ENCODE peak calls at places on chromosome 12, in six cellular contexts. One of them, this sample, is unnamed.

GRCh38 chr12:50053583-50053982 is 3.8 kb upstream of the ASIC1 start:
- DNase-seq in neural progenitor cell: no peak
- DNase-seq in bronchial epithelial cell: no peak
- DNase-seq in right lobe of liver: no peak
- DNase-seq in HCT116: no peak
- DNase-seq in cardiac fibroblast: no peak
- DNase-seq in this sample: no peak

GRCh38 chr12:2256915-2257314 is 204.1 kb downstream of the CACNA1C start:
- DNase-seq in bronchial epithelial cell: no peak
- DNase-seq in right lobe of liver: no peak
- DNase-seq in cardiac fibroblast: peak
- DNase-seq in HCT116: no peak
- DNase-seq in neural progenitor cell: no peak
- DNase-seq in this sample: no peak

GRCh38 chr12:102990419-102990818 is 32.9 kb downstream of the ASCL1 start:
- DNase-seq in right lobe of liver: peak
- DNase-seq in bronchial epithelial cell: no peak
- DNase-seq in HCT116: no peak
- DNase-seq in cardiac fibroblast: no peak
- DNase-seq in neural progenitor cell: peak
- DNase-seq in this sample: no peak

GRCh38 chr12:58487280-58488141 is 432.8 kb downstream of the LRIG3 start:
- DNase-seq in neural progenitor cell: no peak
- DNase-seq in bronchial epithelial cell: no peak
- DNase-seq in HCT116: no peak
- DNase-seq in cardiac fibroblast: peak
- DNase-seq in right lobe of liver: no peak
- DNase-seq in this sample: no peak

GRCh38 chr12:104966677-104967076 is 8.6 kb upstream of the SLC41A2 start:
- DNase-seq in bronchial epithelial cell: no peak
- DNase-seq in right lobe of liver: no peak
- DNase-seq in cardiac fibroblast: no peak
- DNase-seq in HCT116: no peak
- DNase-seq in neural progenitor cell: no peak
- DNase-seq in this sample: no peak

GRCh38 chr12:21940972-21941521 is at the start of gene ABCC9:
- DNase-seq in right lobe of liver: peak
- DNase-seq in cardiac fibroblast: peak
- DNase-seq in bronchial epithelial cell: peak
- DNase-seq in HCT116: no peak
- DNase-seq in neural progenitor cell: peak
- DNase-seq in this sample: no peak

GRCh38 chr12:124610629-124611558 is 43.5 kb upstream of the NCOR2 start:
- DNase-seq in neural progenitor cell: no peak
- DNase-seq in right lobe of liver: no peak
- DNase-seq in HCT116: no peak
- DNase-seq in bronchial epithelial cell: no peak
- DNase-seq in cardiac fibroblast: no peak
- DNase-seq in this sample: no peak

GRCh38 chr12:56616244-56616643 is 13.9 kb downstream of the BAZ2A start:
- DNase-seq in HCT116: no peak
- DNase-seq in bronchial epithelial cell: no peak
- DNase-seq in right lobe of liver: no peak
- DNase-seq in cardiac fibroblast: no peak
- DNase-seq in neural progenitor cell: no peak
- DNase-seq in this sample: no peak

GRCh38 chr12:5521456-5522325 is 89.8 kb downstream of the NTF3 start:
- DNase-seq in cardiac fibroblast: no peak
- DNase-seq in neural progenitor cell: no peak
- DNase-seq in HCT116: no peak
- DNase-seq in right lobe of liver: no peak
- DNase-seq in bronchial epithelial cell: no peak
- DNase-seq in this sample: no peak

GRCh38 chr12:132689227-132689626 is 1.8 kb downstream of the PXMP2 start:
- DNase-seq in cardiac fibroblast: no peak
- DNase-seq in bronchial epithelial cell: no peak
- DNase-seq in HCT116: no peak
- DNase-seq in right lobe of liver: peak
- DNase-seq in neural progenitor cell: no peak
- DNase-seq in this sample: no peak

GRCh38 chr12:28023156-28023887 is 50.8 kb upstream of the PTHLH start:
- DNase-seq in bronchial epithelial cell: peak
- DNase-seq in HCT116: peak
- DNase-seq in cardiac fibroblast: peak
- DNase-seq in neural progenitor cell: no peak
- DNase-seq in right lobe of liver: no peak
- DNase-seq in this sample: no peak

GRCh38 chr12:51077930-51078329 is 5.5 kb downstream of the CSRNP2 start:
- DNase-seq in right lobe of liver: no peak
- DNase-seq in bronchial epithelial cell: no peak
- DNase-seq in cardiac fibroblast: peak
- DNase-seq in neural progenitor cell: no peak
- DNase-seq in HCT116: no peak
- DNase-seq in this sample: no peak

GRCh38 chr12:4270016-4270669 is 3.4 kb upstream of the CCND2 start:
- DNase-seq in bronchial epithelial cell: peak
- DNase-seq in cardiac fibroblast: no peak
- DNase-seq in right lobe of liver: no peak
- DNase-seq in neural progenitor cell: peak
- DNase-seq in HCT116: no peak
- DNase-seq in this sample: no peak

GRCh38 chr12:40033260-40033649 is 72.6 kb downstream of the SLC2A13 start:
- DNase-seq in bronchial epithelial cell: no peak
- DNase-seq in cardiac fibroblast: no peak
- DNase-seq in HCT116: no peak
- DNase-seq in neural progenitor cell: peak
- DNase-seq in right lobe of liver: no peak
- DNase-seq in this sample: no peak

GRCh38 chr12:16076553-16076952 is 165.4 kb downstream of the DERA start:
- DNase-seq in cardiac fibroblast: peak
- DNase-seq in bronchial epithelial cell: peak
- DNase-seq in neural progenitor cell: peak
- DNase-seq in right lobe of liver: no peak
- DNase-seq in HCT116: peak
- DNase-seq in this sample: peak

GRCh38 chr12:106715582-106715981 is 58.9 kb upstream of the RIC8B start:
- DNase-seq in neural progenitor cell: no peak
- DNase-seq in HCT116: no peak
- DNase-seq in right lobe of liver: no peak
- DNase-seq in cardiac fibroblast: no peak
- DNase-seq in bronchial epithelial cell: peak
- DNase-seq in this sample: no peak

GRCh38 chr12:93766802-93767523 is 89.8 kb downstream of the CRADD start:
- DNase-seq in neural progenitor cell: peak
- DNase-seq in bronchial epithelial cell: peak
- DNase-seq in right lobe of liver: no peak
- DNase-seq in cardiac fibroblast: peak
- DNase-seq in HCT116: no peak
- DNase-seq in this sample: peak

GRCh38 chr12:122318607-122319311 is 52.5 kb upstream of the VPS33A start:
- DNase-seq in neural progenitor cell: no peak
- DNase-seq in cardiac fibroblast: peak
- DNase-seq in bronchial epithelial cell: peak
- DNase-seq in right lobe of liver: no peak
- DNase-seq in HCT116: no peak
- DNase-seq in this sample: no peak

GRCh38 chr12:50241178-50241577 is 42.1 kb downstream of the LIMA1 start:
- DNase-seq in right lobe of liver: no peak
- DNase-seq in bronchial epithelial cell: peak
- DNase-seq in HCT116: no peak
- DNase-seq in cardiac fibroblast: peak
- DNase-seq in neural progenitor cell: no peak
- DNase-seq in this sample: peak

GRCh38 chr12:46855760-46856159 is 30.0 kb upstream of the SLC38A4 start:
- DNase-seq in right lobe of liver: no peak
- DNase-seq in bronchial epithelial cell: no peak
- DNase-seq in cardiac fibroblast: no peak
- DNase-seq in HCT116: no peak
- DNase-seq in neural progenitor cell: no peak
- DNase-seq in this sample: no peak

GRCh38 chr12:104604070-104604994 is 147.6 kb downstream of the CHST11 start:
- DNase-seq in cardiac fibroblast: peak
- DNase-seq in neural progenitor cell: no peak
- DNase-seq in bronchial epithelial cell: peak
- DNase-seq in HCT116: peak
- DNase-seq in right lobe of liver: no peak
- DNase-seq in this sample: no peak

GRCh38 chr12:101207086-101207780 is 2.8 kb downstream of the SLC5A8 start:
- DNase-seq in bronchial epithelial cell: peak
- DNase-seq in right lobe of liver: no peak
- DNase-seq in HCT116: no peak
- DNase-seq in neural progenitor cell: no peak
- DNase-seq in cardiac fibroblast: no peak
- DNase-seq in this sample: no peak

GRCh38 chr12:3931721-3932120 is 58.5 kb upstream of the PARP11 start:
- DNase-seq in right lobe of liver: no peak
- DNase-seq in cardiac fibroblast: no peak
- DNase-seq in HCT116: no peak
- DNase-seq in bronchial epithelial cell: peak
- DNase-seq in neural progenitor cell: no peak
- DNase-seq in this sample: peak

GRCh38 chr12:29198901-29199300 is 49.8 kb downstream of the FAR2 start:
- DNase-seq in bronchial epithelial cell: peak
- DNase-seq in right lobe of liver: no peak
- DNase-seq in neural progenitor cell: no peak
- DNase-seq in HCT116: no peak
- DNase-seq in cardiac fibroblast: no peak
- DNase-seq in this sample: no peak

GRCh38 chr12:13209279-13210021 is 12.9 kb downstream of the EMP1 start:
- DNase-seq in right lobe of liver: no peak
- DNase-seq in bronchial epithelial cell: peak
- DNase-seq in cardiac fibroblast: peak
- DNase-seq in neural progenitor cell: no peak
- DNase-seq in HCT116: no peak
- DNase-seq in this sample: no peak

GRCh38 chr12:42586268-42586667 is 3.3 kb downstream of the PRICKLE1 start:
- DNase-seq in HCT116: no peak
- DNase-seq in cardiac fibroblast: no peak
- DNase-seq in right lobe of liver: no peak
- DNase-seq in neural progenitor cell: no peak
- DNase-seq in bronchial epithelial cell: no peak
- DNase-seq in this sample: no peak

GRCh38 chr12:106178582-106178981 is 39.8 kb upstream of the NUAK1 start:
- DNase-seq in right lobe of liver: no peak
- DNase-seq in cardiac fibroblast: no peak
- DNase-seq in neural progenitor cell: peak
- DNase-seq in bronchial epithelial cell: no peak
- DNase-seq in HCT116: no peak
- DNase-seq in this sample: no peak

GRCh38 chr12:108316153-108316892 is 22.8 kb downstream of the CMKLR1 start:
- DNase-seq in neural progenitor cell: peak
- DNase-seq in cardiac fibroblast: no peak
- DNase-seq in bronchial epithelial cell: no peak
- DNase-seq in right lobe of liver: no peak
- DNase-seq in HCT116: no peak
- DNase-seq in this sample: no peak

GRCh38 chr12:107929436-107929835 is 154.9 kb downstream of the ASCL4 start:
- DNase-seq in bronchial epithelial cell: peak
- DNase-seq in cardiac fibroblast: peak
- DNase-seq in neural progenitor cell: peak
- DNase-seq in HCT116: peak
- DNase-seq in right lobe of liver: no peak
- DNase-seq in this sample: peak

GRCh38 chr12:89907659-89908058 is 199.0 kb upstream of the ATP2B1 start:
- DNase-seq in HCT116: no peak
- DNase-seq in right lobe of liver: no peak
- DNase-seq in cardiac fibroblast: no peak
- DNase-seq in neural progenitor cell: no peak
- DNase-seq in bronchial epithelial cell: no peak
- DNase-seq in this sample: no peak

GRCh38 chr12:25817166-25817565 is 141.3 kb upstream of the RASSF8 start:
- DNase-seq in HCT116: no peak
- DNase-seq in bronchial epithelial cell: no peak
- DNase-seq in neural progenitor cell: no peak
- DNase-seq in right lobe of liver: no peak
- DNase-seq in cardiac fibroblast: no peak
- DNase-seq in this sample: no peak

GRCh38 chr12:81758421-81759214 is 532 bp downstream of the PPFIA2 start:
- DNase-seq in HCT116: no peak
- DNase-seq in bronchial epithelial cell: no peak
- DNase-seq in neural progenitor cell: peak
- DNase-seq in right lobe of liver: no peak
- DNase-seq in cardiac fibroblast: peak
- DNase-seq in this sample: no peak

GRCh38 chr12:120196363-120196762 is 1.8 kb upstream of the GCN1 start:
- DNase-seq in HCT116: no peak
- DNase-seq in right lobe of liver: no peak
- DNase-seq in bronchial epithelial cell: no peak
- DNase-seq in cardiac fibroblast: peak
- DNase-seq in neural progenitor cell: no peak
- DNase-seq in this sample: no peak
- H3K4me3 ChIP-seq in HCT116: peak
- H3K4me3 ChIP-seq in right lobe of liver: no peak
- H3K4me3 ChIP-seq in bronchial epithelial cell: no peak
- H3K4me3 ChIP-seq in cardiac fibroblast: no peak
- H3K4me3 ChIP-seq in neural progenitor cell: no peak
- H3K4me3 ChIP-seq in this sample: no peak

GRCh38 chr12:95571369-95571768 is 20.1 kb upstream of the USP44 start:
- DNase-seq in bronchial epithelial cell: no peak
- DNase-seq in HCT116: no peak
- DNase-seq in cardiac fibroblast: no peak
- DNase-seq in neural progenitor cell: no peak
- DNase-seq in right lobe of liver: no peak
- DNase-seq in this sample: no peak

GRCh38 chr12:95574030-95574429 is 22.8 kb upstream of the USP44 start:
- DNase-seq in bronchial epithelial cell: no peak
- DNase-seq in cardiac fibroblast: no peak
- DNase-seq in neural progenitor cell: peak
- DNase-seq in right lobe of liver: no peak
- DNase-seq in HCT116: no peak
- DNase-seq in this sample: no peak

GRCh38 chr12:95577820-95578219 is 26.5 kb upstream of the USP44 start:
- DNase-seq in right lobe of liver: no peak
- DNase-seq in cardiac fibroblast: no peak
- DNase-seq in HCT116: no peak
- DNase-seq in neural progenitor cell: no peak
- DNase-seq in bronchial epithelial cell: no peak
- DNase-seq in this sample: no peak

GRCh38 chr12:95574799-95575452 is 23.6 kb upstream of the USP44 start:
- DNase-seq in cardiac fibroblast: peak
- DNase-seq in neural progenitor cell: peak
- DNase-seq in right lobe of liver: no peak
- DNase-seq in HCT116: peak
- DNase-seq in bronchial epithelial cell: peak
- DNase-seq in this sample: no peak
- TF ChIP-seq CTCF in cardiac fibroblast: peak
- TF ChIP-seq CTCF in neural progenitor cell: peak
- TF ChIP-seq CTCF in right lobe of liver: peak
- TF ChIP-seq CTCF in HCT116: peak
- TF ChIP-seq CTCF in bronchial epithelial cell: peak
- TF ChIP-seq CTCF in this sample: peak

GRCh38 chr12:48810817-48811453 is 7.4 kb upstream of the CACNB3 start:
- DNase-seq in neural progenitor cell: no peak
- DNase-seq in cardiac fibroblast: peak
- DNase-seq in HCT116: no peak
- DNase-seq in right lobe of liver: no peak
- DNase-seq in bronchial epithelial cell: peak
- DNase-seq in this sample: no peak
- H3K4me3 ChIP-seq in neural progenitor cell: no peak
- H3K4me3 ChIP-seq in cardiac fibroblast: no peak
- H3K4me3 ChIP-seq in HCT116: no peak
- H3K4me3 ChIP-seq in right lobe of liver: no peak
- H3K4me3 ChIP-seq in bronchial epithelial cell: no peak
- H3K4me3 ChIP-seq in this sample: no peak

GRCh38 chr12:6613776-6614512 is 6.8 kb upstream of the CHD4 start:
- DNase-seq in neural progenitor cell: peak
- DNase-seq in cardiac fibroblast: peak
- DNase-seq in HCT116: peak
- DNase-seq in right lobe of liver: peak
- DNase-seq in bronchial epithelial cell: peak
- DNase-seq in this sample: peak
- TF ChIP-seq CTCF in neural progenitor cell: peak
- TF ChIP-seq CTCF in cardiac fibroblast: no peak
- TF ChIP-seq CTCF in HCT116: peak
- TF ChIP-seq CTCF in right lobe of liver: no peak
- TF ChIP-seq CTCF in bronchial epithelial cell: no peak
- TF ChIP-seq CTCF in this sample: peak

This sample was measured in LNCaP clone FGC.